ENCODE peak calls at places on chromosomes 3 and 15, in ten cellular contexts. One of them, this sample, is unnamed.

GRCh38 chr3:67998222-67998760 is 343.9 kb upstream of the SUCLG2 start:
- DNase-seq in A549: no peak
- DNase-seq in ovary: no peak
- DNase-seq in transverse colon: no peak
- DNase-seq in H1: no peak
- DNase-seq in stomach: no peak
- DNase-seq in K562: no peak
- DNase-seq in suprapubic skin: no peak
- DNase-seq in sigmoid colon: no peak
- DNase-seq in upper lobe of left lung: no peak
- DNase-seq in this sample: no peak

GRCh38 chr3:62371735-62372591 is 1.4 kb downstream of the FEZF2 start:
- DNase-seq in K562: no peak
- DNase-seq in H1: peak; percentile 76
- DNase-seq in sigmoid colon: no peak
- DNase-seq in suprapubic skin: no peak
- DNase-seq in A549: no peak
- DNase-seq in ovary: no peak
- DNase-seq in transverse colon: no peak
- DNase-seq in upper lobe of left lung: peak; percentile 80
- DNase-seq in stomach: no peak
- DNase-seq in this sample: no peak

GRCh38 chr3:138938056-138938876 is 8.7 kb downstream of the FOXL2 start:
- DNase-seq in suprapubic skin: no peak
- DNase-seq in A549: no peak
- DNase-seq in K562: no peak
- DNase-seq in H1: peak; percentile 76
- DNase-seq in sigmoid colon: peak; percentile 61
- DNase-seq in stomach: no peak
- DNase-seq in ovary: peak; percentile 42
- DNase-seq in upper lobe of left lung: peak; percentile 75
- DNase-seq in transverse colon: no peak
- DNase-seq in this sample: no peak

GRCh38 chr15:20345401-20345958 is 196.1 kb downstream of the GOLGA6L6 start:
- DNase-seq in ovary: no peak
- DNase-seq in sigmoid colon: peak; percentile 69
- DNase-seq in H1: no peak
- DNase-seq in K562: peak; percentile 19
- DNase-seq in A549: peak; percentile 9
- DNase-seq in suprapubic skin: peak; percentile 49
- DNase-seq in upper lobe of left lung: peak; percentile 67
- DNase-seq in stomach: no peak
- DNase-seq in transverse colon: no peak
- DNase-seq in this sample: no peak

GRCh38 chr15:63772531-63772930 is 61.2 kb downstream of the HERC1 start:
- DNase-seq in ovary: no peak
- DNase-seq in K562: no peak
- DNase-seq in stomach: no peak
- DNase-seq in upper lobe of left lung: no peak
- DNase-seq in transverse colon: no peak
- DNase-seq in A549: no peak
- DNase-seq in suprapubic skin: no peak
- DNase-seq in sigmoid colon: no peak
- DNase-seq in H1: no peak
- DNase-seq in this sample: no peak

GRCh38 chr3:127233371-127233770 is 40.4 kb downstream of the PRR23E start:
- DNase-seq in K562: no peak
- DNase-seq in A549: no peak
- DNase-seq in suprapubic skin: no peak
- DNase-seq in ovary: no peak
- DNase-seq in upper lobe of left lung: no peak
- DNase-seq in transverse colon: no peak
- DNase-seq in stomach: no peak
- DNase-seq in sigmoid colon: no peak
- DNase-seq in H1: no peak
- DNase-seq in this sample: no peak

GRCh38 chr3:17979248-17979647 is 236.8 kb upstream of the TBC1D5 start:
- DNase-seq in sigmoid colon: peak; percentile 73
- DNase-seq in ovary: no peak
- DNase-seq in upper lobe of left lung: no peak
- DNase-seq in K562: no peak
- DNase-seq in A549: peak; percentile 26
- DNase-seq in H1: no peak
- DNase-seq in transverse colon: peak; percentile 8
- DNase-seq in suprapubic skin: no peak
- DNase-seq in stomach: no peak
- DNase-seq in this sample: no peak

GRCh38 chr3:107315136-107315535 is 62.1 kb upstream of the CCDC54 start:
- DNase-seq in K562: no peak
- DNase-seq in H1: no peak
- DNase-seq in transverse colon: no peak
- DNase-seq in stomach: no peak
- DNase-seq in sigmoid colon: no peak
- DNase-seq in A549: no peak
- DNase-seq in upper lobe of left lung: no peak
- DNase-seq in suprapubic skin: no peak
- DNase-seq in ovary: no peak
- DNase-seq in this sample: no peak

GRCh38 chr3:136078421-136079364 is 113.2 kb downstream of the PPP2R3A start:
- DNase-seq in suprapubic skin: no peak
- DNase-seq in ovary: no peak
- DNase-seq in transverse colon: no peak
- DNase-seq in K562: no peak
- DNase-seq in stomach: no peak
- DNase-seq in H1: no peak
- DNase-seq in sigmoid colon: no peak
- DNase-seq in A549: peak; percentile 22
- DNase-seq in upper lobe of left lung: no peak
- DNase-seq in this sample: no peak

GRCh38 chr15:72616491-72617210 is 37.8 kb upstream of the GOLGA6B start:
- DNase-seq in ovary: no peak
- DNase-seq in sigmoid colon: no peak
- DNase-seq in transverse colon: no peak
- DNase-seq in upper lobe of left lung: no peak
- DNase-seq in stomach: no peak
- DNase-seq in H1: no peak
- DNase-seq in K562: no peak
- DNase-seq in A549: no peak
- DNase-seq in suprapubic skin: no peak
- DNase-seq in this sample: no peak

GRCh38 chr3:142098974-142099373 is 50.4 kb downstream of the TFDP2 start:
- DNase-seq in transverse colon: no peak
- DNase-seq in suprapubic skin: no peak
- DNase-seq in H1: no peak
- DNase-seq in stomach: no peak
- DNase-seq in ovary: no peak
- DNase-seq in upper lobe of left lung: no peak
- DNase-seq in A549: no peak
- DNase-seq in sigmoid colon: no peak
- DNase-seq in K562: peak; percentile 25
- DNase-seq in this sample: no peak

GRCh38 chr15:32743411-32744145 is 25.8 kb downstream of the GREM1 start:
- DNase-seq in sigmoid colon: no peak
- DNase-seq in stomach: no peak
- DNase-seq in H1: no peak
- DNase-seq in A549: no peak
- DNase-seq in K562: no peak
- DNase-seq in upper lobe of left lung: no peak
- DNase-seq in suprapubic skin: no peak
- DNase-seq in ovary: no peak
- DNase-seq in transverse colon: no peak
- DNase-seq in this sample: no peak

GRCh38 chr3:42194943-42195510 is 71.0 kb downstream of the CCK start:
- DNase-seq in A549: no peak
- DNase-seq in ovary: no peak
- DNase-seq in H1: no peak
- DNase-seq in stomach: no peak
- DNase-seq in upper lobe of left lung: no peak
- DNase-seq in sigmoid colon: no peak
- DNase-seq in transverse colon: no peak
- DNase-seq in K562: no peak
- DNase-seq in suprapubic skin: no peak
- DNase-seq in this sample: no peak
- H3K4me1 ChIP-seq in A549: no peaks in the 10 kb centered on the region
- H3K4me1 ChIP-seq in ovary: no peaks in the 10 kb centered on the region
- H3K4me1 ChIP-seq in H1: no peaks in the 10 kb centered on the region
- H3K4me1 ChIP-seq in stomach: peaks cover 9% of the 10 kb centered on the region
- H3K4me1 ChIP-seq in upper lobe of left lung: peaks cover 7% of the 10 kb centered on the region
- H3K4me1 ChIP-seq in sigmoid colon: peaks cover 4% of the 10 kb centered on the region
- H3K4me1 ChIP-seq in transverse colon: no peaks in the 10 kb centered on the region
- H3K4me1 ChIP-seq in K562: no peaks in the 10 kb centered on the region
- H3K4me1 ChIP-seq in suprapubic skin: peaks cover 3% of the 10 kb centered on the region
- H3K4me1 ChIP-seq in this sample: no peaks in the 10 kb centered on the region

GRCh38 chr3:28149960-28150359 is 91.5 kb upstream of the CMC1 start:
- DNase-seq in upper lobe of left lung: no peak
- DNase-seq in H1: no peak
- DNase-seq in sigmoid colon: no peak
- DNase-seq in A549: no peak
- DNase-seq in ovary: no peak
- DNase-seq in suprapubic skin: no peak
- DNase-seq in stomach: no peak
- DNase-seq in K562: no peak
- DNase-seq in transverse colon: no peak
- DNase-seq in this sample: no peak

GRCh38 chr3:28151608-28152228 is 89.7 kb upstream of the CMC1 start:
- DNase-seq in transverse colon: no peak
- DNase-seq in stomach: no peak
- DNase-seq in sigmoid colon: no peak
- DNase-seq in A549: no peak
- DNase-seq in ovary: no peak
- DNase-seq in suprapubic skin: no peak
- DNase-seq in upper lobe of left lung: no peak
- DNase-seq in H1: no peak
- DNase-seq in K562: no peak
- DNase-seq in this sample: no peak

GRCh38 chr3:28150465-28151206 is 90.8 kb upstream of the CMC1 start:
- DNase-seq in sigmoid colon: no peak
- DNase-seq in transverse colon: peak; percentile 14
- DNase-seq in stomach: no peak
- DNase-seq in suprapubic skin: no peak
- DNase-seq in ovary: no peak
- DNase-seq in K562: no peak
- DNase-seq in H1: no peak
- DNase-seq in upper lobe of left lung: no peak
- DNase-seq in A549: no peak
- DNase-seq in this sample: no peak

GRCh38 chr3:28151207-28151550 is 90.2 kb upstream of the CMC1 start:
- DNase-seq in transverse colon: no peak
- DNase-seq in H1: no peak
- DNase-seq in ovary: no peak
- DNase-seq in sigmoid colon: no peak
- DNase-seq in suprapubic skin: no peak
- DNase-seq in stomach: no peak
- DNase-seq in K562: no peak
- DNase-seq in A549: no peak
- DNase-seq in upper lobe of left lung: no peak
- DNase-seq in this sample: no peak
- TF ChIP-seq EP300 in transverse colon: no peak
- TF ChIP-seq EP300 in H1: no peak
- TF ChIP-seq EP300 in ovary: no peak
- TF ChIP-seq EP300 in sigmoid colon: no peak
- TF ChIP-seq EP300 in suprapubic skin: no peak
- TF ChIP-seq EP300 in stomach: no peak
- TF ChIP-seq EP300 in K562: no peak
- TF ChIP-seq EP300 in A549: no peak
- TF ChIP-seq EP300 in upper lobe of left lung: no peak
- TF ChIP-seq EP300 in this sample: no peak

GRCh38 chr3:71064288-71064975 is 519.1 kb downstream of the FOXP1 start:
- DNase-seq in stomach: peak; percentile 57
- DNase-seq in sigmoid colon: peak; percentile 74
- DNase-seq in K562: peak; percentile 80
- DNase-seq in transverse colon: peak; percentile 62
- DNase-seq in H1: peak; percentile 76
- DNase-seq in A549: peak; percentile 10
- DNase-seq in upper lobe of left lung: no peak
- DNase-seq in suprapubic skin: no peak
- DNase-seq in ovary: peak; percentile 60
- DNase-seq in this sample: no peak
- TF ChIP-seq POLR2A in stomach: no peak
- TF ChIP-seq POLR2A in sigmoid colon: no peak
- TF ChIP-seq POLR2A in K562: no peak
- TF ChIP-seq POLR2A in transverse colon: peak; percentile 61
- TF ChIP-seq POLR2A in H1: no peak
- TF ChIP-seq POLR2A in A549: no peak
- TF ChIP-seq POLR2A in upper lobe of left lung: no peak
- TF ChIP-seq POLR2A in suprapubic skin: no peak
- TF ChIP-seq POLR2A in ovary: peak; percentile 12
- TF ChIP-seq POLR2A in this sample: no peak

GRCh38 chr15:98686983-98687382 is 38.6 kb downstream of the IGF1R start:
- DNase-seq in suprapubic skin: no peak
- DNase-seq in upper lobe of left lung: no peak
- DNase-seq in ovary: no peak
- DNase-seq in K562: no peak
- DNase-seq in A549: no peak
- DNase-seq in transverse colon: no peak
- DNase-seq in H1: no peak
- DNase-seq in stomach: no peak
- DNase-seq in sigmoid colon: no peak
- DNase-seq in this sample: no peak
- H3K4me1 ChIP-seq in suprapubic skin: peaks cover 47% of the 10 kb centered on the region
- H3K4me1 ChIP-seq in upper lobe of left lung: peaks cover 65% of the 10 kb centered on the region
- H3K4me1 ChIP-seq in ovary: peaks cover 38% of the 10 kb centered on the region
- H3K4me1 ChIP-seq in K562: no peaks in the 10 kb centered on the region
- H3K4me1 ChIP-seq in A549: peaks cover 94% of the 10 kb centered on the region
- H3K4me1 ChIP-seq in transverse colon: peaks cover 29% of the 10 kb centered on the region
- H3K4me1 ChIP-seq in H1: peaks cover 7% of the 10 kb centered on the region
- H3K4me1 ChIP-seq in stomach: peaks cover 51% of the 10 kb centered on the region
- H3K4me1 ChIP-seq in sigmoid colon: peaks cover 93% of the 10 kb centered on the region
- H3K4me1 ChIP-seq in this sample: peaks cover 88% of the 10 kb centered on the region